ENCODE peak calls at places on chromosomes 2 and 18, in five cellular contexts. One of them, this sample, is unnamed.

GRCh38 chr2:42493468-42493884 is 306 bp downstream of the KCNG3 start:
- DNase-seq in cardiac fibroblast: no peak
- DNase-seq in progenitor cell of endocrine pancreas: no peak
- DNase-seq in stimulated activated CD4-positive, alpha-beta T cell treated with anti-CD3 and anti-CD28 coated beads, Interleukin-2, amount 100 ng/mL, for 48 hours: no peak
- DNase-seq in CD8-positive, alpha-beta memory T cell: no peak
- DNase-seq in this sample: no peak

GRCh38 chr2:133331437-133331836 is 236.8 kb downstream of the NCKAP5 start:
- DNase-seq in cardiac fibroblast: no peak
- DNase-seq in progenitor cell of endocrine pancreas: no peak
- DNase-seq in stimulated activated CD4-positive, alpha-beta T cell treated with anti-CD3 and anti-CD28 coated beads, Interleukin-2, amount 100 ng/mL, for 48 hours: no peak
- DNase-seq in CD8-positive, alpha-beta memory T cell: no peak
- DNase-seq in this sample: no peak

GRCh38 chr2:160387558-160388262 is 105.9 kb downstream of the RBMS1 start:
- DNase-seq in cardiac fibroblast: peak
- DNase-seq in progenitor cell of endocrine pancreas: no peak
- DNase-seq in stimulated activated CD4-positive, alpha-beta T cell treated with anti-CD3 and anti-CD28 coated beads, Interleukin-2, amount 100 ng/mL, for 48 hours: no peak
- DNase-seq in CD8-positive, alpha-beta memory T cell: no peak
- DNase-seq in this sample: peak

GRCh38 chr18:48136544-48137353 is 206.3 kb upstream of the SMAD2 start:
- DNase-seq in cardiac fibroblast: no peak
- DNase-seq in progenitor cell of endocrine pancreas: peak
- DNase-seq in stimulated activated CD4-positive, alpha-beta T cell treated with anti-CD3 and anti-CD28 coated beads, Interleukin-2, amount 100 ng/mL, for 48 hours: no peak
- DNase-seq in CD8-positive, alpha-beta memory T cell: no peak
- DNase-seq in this sample: peak

GRCh38 chr2:146324954-146325353 is 1519.9 kb upstream of the ACVR2A start:
- DNase-seq in cardiac fibroblast: no peak
- DNase-seq in progenitor cell of endocrine pancreas: no peak
- DNase-seq in stimulated activated CD4-positive, alpha-beta T cell treated with anti-CD3 and anti-CD28 coated beads, Interleukin-2, amount 100 ng/mL, for 48 hours: no peak
- DNase-seq in CD8-positive, alpha-beta memory T cell: no peak
- DNase-seq in this sample: no peak

GRCh38 chr18:41144444-41144843 is 810.6 kb upstream of the PIK3C3 start:
- DNase-seq in cardiac fibroblast: peak
- DNase-seq in progenitor cell of endocrine pancreas: no peak
- DNase-seq in stimulated activated CD4-positive, alpha-beta T cell treated with anti-CD3 and anti-CD28 coated beads, Interleukin-2, amount 100 ng/mL, for 48 hours: no peak
- DNase-seq in CD8-positive, alpha-beta memory T cell: no peak
- DNase-seq in this sample: no peak

GRCh38 chr18:42290318-42291307 is 335.6 kb downstream of the PIK3C3 start:
- DNase-seq in cardiac fibroblast: no peak
- DNase-seq in progenitor cell of endocrine pancreas: no peak
- DNase-seq in stimulated activated CD4-positive, alpha-beta T cell treated with anti-CD3 and anti-CD28 coated beads, Interleukin-2, amount 100 ng/mL, for 48 hours: no peak
- DNase-seq in CD8-positive, alpha-beta memory T cell: no peak
- DNase-seq in this sample: no peak

GRCh38 chr2:219001577-219002394 is 8.6 kb upstream of the CRYBA2 start:
- DNase-seq in cardiac fibroblast: no peak
- DNase-seq in progenitor cell of endocrine pancreas: peak
- DNase-seq in stimulated activated CD4-positive, alpha-beta T cell treated with anti-CD3 and anti-CD28 coated beads, Interleukin-2, amount 100 ng/mL, for 48 hours: no peak
- DNase-seq in CD8-positive, alpha-beta memory T cell: no peak
- DNase-seq in this sample: peak

GRCh38 chr18:26458526-26459232 is 89.7 kb downstream of the KCTD1 start:
- DNase-seq in cardiac fibroblast: peak
- DNase-seq in progenitor cell of endocrine pancreas: no peak
- DNase-seq in stimulated activated CD4-positive, alpha-beta T cell treated with anti-CD3 and anti-CD28 coated beads, Interleukin-2, amount 100 ng/mL, for 48 hours: no peak
- DNase-seq in CD8-positive, alpha-beta memory T cell: no peak
- DNase-seq in this sample: peak

GRCh38 chr18:49073431-49073830 is 122.7 kb upstream of the SMAD7 start:
- DNase-seq in cardiac fibroblast: no peak
- DNase-seq in progenitor cell of endocrine pancreas: no peak
- DNase-seq in stimulated activated CD4-positive, alpha-beta T cell treated with anti-CD3 and anti-CD28 coated beads, Interleukin-2, amount 100 ng/mL, for 48 hours: no peak
- DNase-seq in CD8-positive, alpha-beta memory T cell: no peak
- DNase-seq in this sample: no peak

This sample was measured in osteoblast.